ENCODE peak calls at places on chromosomes 13 and 19, in ten cellular contexts. Y is NCI-H2081, W is lung, F is midbrain, B is frontal cortex, T is astrocyte, J is cardiac fibroblast, Q is caudate nucleus, O is mucosa of gallbladder, E is NCI-H524. G is an unnamed sample.

GRCh38 chr13:80841346-80841882 is 500.5 kb upstream of the SPRY2 start:
- DNase-seq in Y (no peak), W (no peak), F (no peak), B (no peak), T (no peak), J (no peak), Q (no peak), O (no peak), E (no peak), G (no peak)

GRCh38 chr19:19361075-19361594 is 40.5 kb downstream of the MAU2 start:
- DNase-seq in Y (peak), W (peak), F (peak), B (peak), T (peak), J (peak), Q (peak), O (peak), E (peak), G (peak)

GRCh38 chr13:113650275-113650674 is 7.7 kb downstream of the ATP4B start:
- DNase-seq in Y (no peak), W (no peak), F (no peak), B (no peak), T (no peak), J (no peak), Q (no peak), O (no peak), E (no peak), G (no peak)

GRCh38 chr19:369256-369655 is 24.7 kb upstream of the MIER2 start:
- DNase-seq in Y (no peak), W (no peak), F (no peak), B (no peak), T (no peak), J (no peak), Q (no peak), O (no peak), E (no peak), G (no peak)

GRCh38 chr19:30447276-30447870 is 75.2 kb downstream of the ZNF536 start:
- DNase-seq in Y (no peak), W (no peak), F (no peak), B (no peak), T (peak), J (no peak), Q (no peak), O (no peak), E (no peak), G (no peak)

GRCh38 chr13:110055089-110055488 is 251.9 kb downstream of the COL4A1 start:
- DNase-seq in Y (no peak), W (no peak), F (no peak), B (no peak), T (peak), J (no peak), Q (no peak), O (no peak), E (no peak), G (no peak)

GRCh38 chr13:34246511-34246910 is 428.6 kb downstream of the RFC3 start:
- DNase-seq in Y (no peak), W (no peak), F (no peak), B (no peak), T (no peak), J (peak), Q (no peak), O (no peak), E (no peak), G (no peak)

GRCh38 chr19:5445071-5445470 is 10.1 kb upstream of the ZNRF4 start:
- DNase-seq in Y (no peak), W (no peak), F (no peak), B (no peak), T (no peak), J (no peak), Q (no peak), O (no peak), E (no peak), G (no peak)

GRCh38 chr19:56866563-56866962 is 26.0 kb upstream of the PEG3 start:
- DNase-seq in Y (no peak), W (no peak), F (no peak), B (peak), T (no peak), J (no peak), Q (no peak), O (no peak), E (no peak), G (no peak)

GRCh38 chr19:13079542-13079986 is 23.1 kb downstream of the LYL1 start:
- DNase-seq in Y (peak), W (no peak), F (no peak), B (no peak), T (no peak), J (no peak), Q (no peak), O (no peak), E (peak), G (no peak)

GRCh38 chr13:79776538-79776937 is 295.6 kb downstream of the NDFIP2 start:
- DNase-seq in Y (no peak), W (no peak), F (no peak), B (no peak), T (peak), J (peak), Q (no peak), O (no peak), E (no peak), G (no peak)